ENCODE peak calls at places on chromosomes 12 and 14, in nine cellular contexts. A is dermis microvascular lymphatic vessel endothelial cell; E is A549; M is amniotic stem cell; R is KBM-7; S is EL; H is NCI-H1048; U is activated CD4-positive, alpha-beta T cell treated with anti-CD3 and anti-CD28 coated beads for 1 hour; T is NCI-H1105. X is an unnamed sample.

GRCh38 chr12:14256555-14257169 is 108.8 kb upstream of the ATF7IP start:
- DNase-seq in S (peak), H (peak), R (peak), U (peak), E (peak), M (peak), A (peak), T (no peak), X (peak)

GRCh38 chr12:132550014-132550802 is 60.2 kb downstream of the LRCOL1 start:
- DNase-seq in T (no peak), H (no peak), R (no peak), U (no peak), E (no peak), A (no peak), M (no peak), S (no peak), X (no peak)

GRCh38 chr12:48004941-48005749 is 869 bp upstream of the COL2A1 start:
- DNase-seq in E (no peak), A (no peak), S (no peak), U (no peak), M (no peak), H (no peak), R (no peak), T (no peak), X (no peak)

GRCh38 chr12:116370004-116370404 is 92.5 kb upstream of the MED13L start:
- DNase-seq in E (no peak), H (no peak), S (peak), T (no peak), M (no peak), R (no peak), U (no peak), A (no peak), X (no peak)

GRCh38 chr12:96471368-96472040 is 17.9 kb upstream of the CFAP54 start:
- DNase-seq in E (no peak), S (peak), U (no peak), M (no peak), A (no peak), H (no peak), T (no peak), R (no peak), X (no peak)

GRCh38 chr12:124980098-124980892 is 8.6 kb downstream of the DHX37 start:
- DNase-seq in H (no peak), U (no peak), T (no peak), A (no peak), E (no peak), S (no peak), R (no peak), M (no peak), X (no peak)

GRCh38 chr12:31387466-31387865 is 61.5 kb upstream of the SINHCAF start:
- DNase-seq in H (no peak), U (no peak), R (no peak), T (no peak), S (no peak), A (no peak), E (no peak), M (no peak), X (no peak)

GRCh38 chr12:48671231-48671856 is 10.7 kb downstream of the KANSL2 start:
- DNase-seq in T (no peak), U (no peak), A (no peak), M (no peak), H (no peak), R (no peak), E (no peak), S (peak), X (no peak)

GRCh38 chr12:27592548-27592947 is 68.5 kb downstream of the PPFIBP1 start:
- DNase-seq in R (no peak), E (no peak), A (peak), T (no peak), M (no peak), H (no peak), S (no peak), U (no peak), X (no peak)

GRCh38 chr12:100632445-100632892 is 59.0 kb downstream of the GAS2L3 start:
- DNase-seq in R (no peak), S (no peak), U (no peak), A (no peak), M (no peak), T (no peak), E (no peak), H (no peak), X (no peak)

GRCh38 chr12:127559349-127560040 is 707.5 kb upstream of the TMEM132C start:
- DNase-seq in E (no peak), A (peak), S (peak), R (peak), U (no peak), H (no peak), T (peak), M (peak), X (no peak)

GRCh38 chr12:95838125-95838524 is 20.6 kb upstream of the SNRPF start:
- DNase-seq in A (no peak), R (peak), U (no peak), S (peak), M (no peak), H (no peak), E (no peak), T (peak), X (peak)

GRCh38 chr14:62002636-62003035 is 240.4 kb downstream of the SNAPC1 start:
- DNase-seq in M (no peak), A (no peak), T (no peak), U (no peak), R (peak), S (peak), H (no peak), E (no peak), X (no peak)

GRCh38 chr12:47970843-47971242 is 7.4 kb downstream of the TMEM106C start:
- DNase-seq in U (no peak), M (no peak), E (no peak), S (no peak), T (no peak), R (no peak), H (no peak), A (no peak), X (no peak)

GRCh38 chr14:24368562-24369252 is 723 bp downstream of the NFATC4 start:
- DNase-seq in A (no peak), S (peak), M (peak), R (peak), E (no peak), T (peak), H (no peak), U (no peak), X (no peak)

GRCh38 chr12:130828895-130829294 is 10.2 kb downstream of the STX2 start:
- DNase-seq in H (no peak), R (no peak), T (no peak), S (no peak), E (no peak), M (no peak), U (no peak), A (no peak), X (no peak)

GRCh38 chr12:47304161-47304560 is 224.4 kb upstream of the AMIGO2 start:
- DNase-seq in E (no peak), A (no peak), R (no peak), U (no peak), S (no peak), M (no peak), T (no peak), H (no peak), X (no peak)